ENCODE peak calls at places on chromosomes 3 and 15, in nine cellular contexts. One of them, this sample, is unnamed.

GRCh38 chr15:52678036-52678467 is 1.1 kb downstream of the ATOSA start:
- DNase-seq in HFF-Myc: peak; percentile 19
- DNase-seq in endothelial cell: peak; percentile 29
- DNase-seq in NCI-H1092: no peak
- DNase-seq in HCEC 1CT: peak; percentile 68
- DNase-seq in activated T-cell treated with anti-CD3 and anti-CD28 coated beads for 24 hours: peak; percentile 44
- DNase-seq in AG09309: no peak
- DNase-seq in nephron progenitor cell: peak; percentile 35
- DNase-seq in B cell: peak; percentile 58
- DNase-seq in this sample: peak; percentile 80

GRCh38 chr15:74955796-74956647 is 550 bp downstream of the RPP25 start:
- DNase-seq in HFF-Myc: no peak
- DNase-seq in endothelial cell: peak; percentile 73
- DNase-seq in NCI-H1092: peak; percentile 29
- DNase-seq in HCEC 1CT: no peak
- DNase-seq in activated T-cell treated with anti-CD3 and anti-CD28 coated beads for 24 hours: peak; percentile 59
- DNase-seq in AG09309: no peak
- DNase-seq in nephron progenitor cell: peak; percentile 77
- DNase-seq in B cell: peak; percentile 82
- DNase-seq in this sample: peak; percentile 92

GRCh38 chr3:185342458-185343169 is 20.3 kb upstream of the MAP3K13 start:
- DNase-seq in HFF-Myc: no peak
- DNase-seq in endothelial cell: no peak
- DNase-seq in NCI-H1092: no peak
- DNase-seq in HCEC 1CT: peak; percentile 10
- DNase-seq in activated T-cell treated with anti-CD3 and anti-CD28 coated beads for 24 hours: no peak
- DNase-seq in AG09309: no peak
- DNase-seq in nephron progenitor cell: no peak
- DNase-seq in B cell: no peak
- DNase-seq in this sample: no peak

GRCh38 chr15:37824717-37825382 is 109.6 kb upstream of the TMCO5A start:
- DNase-seq in HFF-Myc: peak; percentile 90
- DNase-seq in endothelial cell: no peak
- DNase-seq in NCI-H1092: no peak
- DNase-seq in HCEC 1CT: peak; percentile 97
- DNase-seq in activated T-cell treated with anti-CD3 and anti-CD28 coated beads for 24 hours: no peak
- DNase-seq in AG09309: peak; percentile 80
- DNase-seq in nephron progenitor cell: no peak
- DNase-seq in B cell: no peak
- DNase-seq in this sample: no peak

GRCh38 chr3:27387625-27388024 is 18.4 kb upstream of the NEK10 start:
- DNase-seq in HFF-Myc: no peak
- DNase-seq in endothelial cell: no peak
- DNase-seq in NCI-H1092: no peak
- DNase-seq in HCEC 1CT: no peak
- DNase-seq in activated T-cell treated with anti-CD3 and anti-CD28 coated beads for 24 hours: no peak
- DNase-seq in AG09309: no peak
- DNase-seq in nephron progenitor cell: no peak
- DNase-seq in B cell: no peak
- DNase-seq in this sample: no peak

GRCh38 chr3:127781411-127782001 is 40.8 kb downstream of the MGLL start:
- DNase-seq in HFF-Myc: no peak
- DNase-seq in endothelial cell: no peak
- DNase-seq in NCI-H1092: no peak
- DNase-seq in HCEC 1CT: no peak
- DNase-seq in activated T-cell treated with anti-CD3 and anti-CD28 coated beads for 24 hours: no peak
- DNase-seq in AG09309: peak; percentile 79
- DNase-seq in nephron progenitor cell: no peak
- DNase-seq in B cell: no peak
- DNase-seq in this sample: peak; percentile 85

GRCh38 chr3:38116471-38117162 is 20.3 kb downstream of the ACAA1 start:
- DNase-seq in HFF-Myc: no peak
- DNase-seq in endothelial cell: no peak
- DNase-seq in NCI-H1092: no peak
- DNase-seq in HCEC 1CT: no peak
- DNase-seq in activated T-cell treated with anti-CD3 and anti-CD28 coated beads for 24 hours: no peak
- DNase-seq in AG09309: no peak
- DNase-seq in nephron progenitor cell: no peak
- DNase-seq in B cell: no peak
- DNase-seq in this sample: no peak

GRCh38 chr3:195238626-195239118 is 32.3 kb downstream of the XXYLT1 start:
- DNase-seq in HFF-Myc: peak; percentile 72
- DNase-seq in endothelial cell: no peak
- DNase-seq in NCI-H1092: no peak
- DNase-seq in HCEC 1CT: no peak
- DNase-seq in activated T-cell treated with anti-CD3 and anti-CD28 coated beads for 24 hours: no peak
- DNase-seq in AG09309: no peak
- DNase-seq in nephron progenitor cell: no peak
- DNase-seq in B cell: no peak
- DNase-seq in this sample: no peak

GRCh38 chr3:89560546-89560945 is 453.1 kb downstream of the EPHA3 start:
- DNase-seq in HFF-Myc: no peak
- DNase-seq in endothelial cell: no peak
- DNase-seq in NCI-H1092: no peak
- DNase-seq in HCEC 1CT: peak; percentile 15
- DNase-seq in activated T-cell treated with anti-CD3 and anti-CD28 coated beads for 24 hours: no peak
- DNase-seq in AG09309: no peak
- DNase-seq in nephron progenitor cell: no peak
- DNase-seq in B cell: no peak
- DNase-seq in this sample: no peak

GRCh38 chr15:72197045-72197459 is 535 bp downstream of the GRAMD2A start:
- DNase-seq in HFF-Myc: no peak
- DNase-seq in endothelial cell: no peak
- DNase-seq in NCI-H1092: no peak
- DNase-seq in HCEC 1CT: no peak
- DNase-seq in activated T-cell treated with anti-CD3 and anti-CD28 coated beads for 24 hours: no peak
- DNase-seq in AG09309: no peak
- DNase-seq in nephron progenitor cell: no peak
- DNase-seq in B cell: no peak
- DNase-seq in this sample: no peak